ENCODE peak calls at places on chromosomes 13 and 19, in nine cellular contexts. Q, G, Z, N, V, O, Y, M and R are unnamed samples.

GRCh38 chr19:42168206-42168605 is 36.0 kb upstream of the POU2F2 start:
- DNase-seq in O (no peak), G (no peak), Y (no peak), N (no peak), Z (no peak), V (no peak), M (no peak), Q (no peak), R (no peak)

GRCh38 chr13:50387124-50387581 is 371.9 kb downstream of the KCNRG start:
- DNase-seq in Z (no peak), O (peak; percentile 35), Q (peak; percentile 43), M (peak; percentile 9), G (no peak), V (no peak), Y (no peak), N (peak; percentile 15), R (peak; percentile 38)

GRCh38 chr19:30393046-30393445 is 20.9 kb downstream of the ZNF536 start:
- DNase-seq in G (no peak), M (no peak), Z (no peak), O (no peak), V (no peak), Y (no peak), Q (no peak), N (no peak), R (peak; percentile 39)

GRCh38 chr13:50187352-50188029 is 172.2 kb downstream of the KCNRG start:
- DNase-seq in Y (no peak), Z (no peak), O (no peak), N (no peak), M (no peak), V (no peak), G (no peak), Q (no peak), R (no peak)

GRCh38 chr13:52348081-52348480 is 57.9 kb downstream of the THSD1 start:
- DNase-seq in Y (no peak), N (peak; percentile 73), M (no peak), Z (no peak), G (no peak), V (peak; percentile 88), O (no peak), Q (no peak), R (no peak)

GRCh38 chr13:35940734-35941133 is 190.4 kb downstream of the DCLK1 start:
- DNase-seq in M (no peak), N (no peak), Y (no peak), V (no peak), Z (no peak), Q (no peak), G (no peak), O (no peak), R (no peak)

GRCh38 chr13:22960827-22961226 is 220.0 kb upstream of the SGCG start:
- DNase-seq in M (no peak), V (no peak), Y (no peak), Q (no peak), N (no peak), G (no peak), Z (no peak), O (no peak), R (no peak)

GRCh38 chr19:29806098-29806866 is 5.5 kb upstream of the CCNE1 start:
- DNase-seq in Q (peak; percentile 25), G (no peak), O (no peak), M (no peak), N (peak; percentile 3), V (peak; percentile 26), Y (no peak), Z (no peak), R (peak; percentile 26)

GRCh38 chr13:112705286-112705685 is 15.4 kb downstream of the ATP11A start:
- DNase-seq in N (no peak), Q (no peak), Y (no peak), Z (no peak), O (no peak), V (no peak), G (no peak), M (no peak), R (no peak)

GRCh38 chr19:58468216-58468839 is 1.4 kb downstream of the ZNF324 start:
- DNase-seq in M (no peak), N (no peak), Q (no peak), G (no peak), O (no peak), V (no peak), Y (no peak), Z (peak; percentile 41), R (no peak)

GRCh38 chr13:110772091-110772984 is 58.8 kb downstream of the ING1 start:
- DNase-seq in N (no peak), V (no peak), O (no peak), Q (no peak), G (no peak), M (no peak), Y (no peak), Z (no peak), R (no peak)

GRCh38 chr13:42762917-42763316 is 18.5 kb upstream of the FAM216B start:
- DNase-seq in M (no peak), V (peak; percentile 83), G (no peak), Z (peak; percentile 84), Y (no peak), O (no peak), N (peak; percentile 35), Q (no peak), R (peak; percentile 27)

GRCh38 chr19:18433735-18434398 is 4.1 kb downstream of the ISYNA1 start:
- DNase-seq in M (no peak), O (no peak), Y (no peak), Q (no peak), Z (no peak), N (no peak), V (no peak), G (peak; percentile 59), R (peak; percentile 52)

GRCh38 chr13:67977081-67977480 is 746.9 kb upstream of the PCDH9 start:
- DNase-seq in Z (no peak), M (no peak), Y (no peak), V (no peak), N (no peak), G (no peak), Q (no peak), O (no peak), R (no peak)

GRCh38 chr13:30593001-30593400 is 24.7 kb upstream of the USPL1 start:
- DNase-seq in V (no peak), Y (no peak), Z (no peak), O (no peak), N (no peak), G (no peak), Q (peak; percentile 52), M (no peak), R (no peak)

GRCh38 chr13:65913173-65913572 is 1317.0 kb downstream of the PCDH9 start:
- DNase-seq in M (no peak), Q (no peak), Z (peak; percentile 80), G (no peak), N (peak; percentile 91), O (no peak), V (peak; percentile 85), Y (no peak), R (no peak)

GRCh38 chr13:65677906-65678305 is 1552.2 kb downstream of the PCDH9 start:
- DNase-seq in V (peak; percentile 4), O (no peak), Y (no peak), M (no peak), Q (no peak), N (no peak), Z (no peak), G (no peak), R (no peak)

GRCh38 chr19:38362076-38362945 is 12.1 kb upstream of the PSMD8 start:
- DNase-seq in V (peak; percentile 79), M (peak; percentile 41), Y (peak; percentile 39), G (peak; percentile 63), Q (peak; percentile 80), N (peak; percentile 58), O (peak; percentile 74), Z (peak; percentile 83), R (peak; percentile 81)

GRCh38 chr19:6674868-6675305 is 4.9 kb upstream of the TNFSF14 start:
- DNase-seq in V (peak; percentile 79), Y (peak; percentile 74), Z (peak; percentile 49), M (peak; percentile 64), G (peak; percentile 6), Q (peak; percentile 93), O (no peak), N (peak; percentile 70), R (peak; percentile 91)

GRCh38 chr13:111042661-111043226 is 72.4 kb upstream of the ARHGEF7 start:
- DNase-seq in V (no peak), G (no peak), N (no peak), M (no peak), Z (no peak), Q (no peak), Y (no peak), O (no peak), R (no peak)

GRCh38 chr13:66803759-66804456 is 426.2 kb downstream of the PCDH9 start:
- DNase-seq in Q (no peak), Z (no peak), G (no peak), V (no peak), O (no peak), M (no peak), N (no peak), Y (no peak), R (no peak)